ENCODE peak calls at places on chromosomes 16 and 17, in nine cellular contexts. X, Y, D, A, Z, Q, R, T and C are unnamed samples.

GRCh38 chr16:53745753-53746258 is 41.9 kb downstream of the FTO start:
- DNase-seq in X (peak; percentile 45), Y (no peak), D (no peak), A (peak; percentile 64), Z (peak; percentile 98), Q (no peak), R (no peak), T (peak; percentile 51), C (no peak)

GRCh38 chr17:19399750-19400450 is 11.1 kb upstream of the RNF112 start:
- DNase-seq in X (no peak), Y (no peak), D (no peak), A (no peak), Z (no peak), Q (no peak), R (no peak), T (no peak), C (no peak)

GRCh38 chr16:66266436-66267286 is 99.8 kb upstream of the CDH5 start:
- DNase-seq in X (peak; percentile 91), Y (peak; percentile 69), D (no peak), A (no peak), Z (no peak), Q (peak; percentile 59), R (no peak), T (peak; percentile 98), C (no peak)

GRCh38 chr16:79929260-79929977 is 328.9 kb upstream of the MAF start:
- DNase-seq in X (peak; percentile 33), Y (no peak), D (no peak), A (no peak), Z (no peak), Q (no peak), R (no peak), T (no peak), C (no peak)

GRCh38 chr17:4087911-4088693 is 54.7 kb downstream of the ZZEF1 start:
- DNase-seq in X (no peak), Y (no peak), D (no peak), A (no peak), Z (no peak), Q (no peak), R (no peak), T (peak; percentile 61), C (no peak)

GRCh38 chr17:8337802-8338744 is 1.6 kb upstream of the ODF4 start:
- DNase-seq in X (peak; percentile 30), Y (no peak), D (no peak), A (no peak), Z (no peak), Q (no peak), R (no peak), T (no peak), C (no peak)

GRCh38 chr16:31377210-31377903 is 15.8 kb upstream of the ITGAD start:
- DNase-seq in X (no peak), Y (no peak), D (no peak), A (no peak), Z (no peak), Q (no peak), R (no peak), T (no peak), C (peak; percentile 50)

GRCh38 chr16:52976539-52977167 is 76.0 kb downstream of the CHD9NB start:
- DNase-seq in X (peak; percentile 28), Y (no peak), D (no peak), A (peak; percentile 34), Z (no peak), Q (no peak), R (peak; percentile 37), T (peak; percentile 40), C (no peak)

GRCh38 chr17:44137891-44138709 is 3.6 kb upstream of the HROB start:
- DNase-seq in X (peak; percentile 99), Y (peak; percentile 96), D (peak; percentile 68), A (peak; percentile 99), Z (peak; percentile 80), Q (peak; percentile 81), R (peak; percentile 99), T (peak; percentile 100), C (no peak)

GRCh38 chr17:37493249-37494027 is 3.7 kb downstream of the DUSP14 start:
- DNase-seq in X (peak; percentile 82), Y (peak; percentile 96), D (no peak), A (no peak), Z (no peak), Q (no peak), R (no peak), T (peak; percentile 94), C (no peak)

GRCh38 chr17:55691666-55692065 is 31.0 kb downstream of the TMEM100 start:
- DNase-seq in X (no peak), Y (no peak), D (no peak), A (no peak), Z (no peak), Q (no peak), R (no peak), T (no peak), C (no peak)

GRCh38 chr17:13001991-13002615 is 15.7 kb downstream of the ELAC2 start:
- DNase-seq in X (no peak), Y (no peak), D (no peak), A (no peak), Z (no peak), Q (no peak), R (no peak), T (no peak), C (no peak)

GRCh38 chr16:28283173-28283572 is 9.2 kb upstream of the SBK1 start:
- DNase-seq in X (no peak), Y (no peak), D (no peak), A (no peak), Z (no peak), Q (no peak), R (no peak), T (no peak), C (no peak)

DNA sequence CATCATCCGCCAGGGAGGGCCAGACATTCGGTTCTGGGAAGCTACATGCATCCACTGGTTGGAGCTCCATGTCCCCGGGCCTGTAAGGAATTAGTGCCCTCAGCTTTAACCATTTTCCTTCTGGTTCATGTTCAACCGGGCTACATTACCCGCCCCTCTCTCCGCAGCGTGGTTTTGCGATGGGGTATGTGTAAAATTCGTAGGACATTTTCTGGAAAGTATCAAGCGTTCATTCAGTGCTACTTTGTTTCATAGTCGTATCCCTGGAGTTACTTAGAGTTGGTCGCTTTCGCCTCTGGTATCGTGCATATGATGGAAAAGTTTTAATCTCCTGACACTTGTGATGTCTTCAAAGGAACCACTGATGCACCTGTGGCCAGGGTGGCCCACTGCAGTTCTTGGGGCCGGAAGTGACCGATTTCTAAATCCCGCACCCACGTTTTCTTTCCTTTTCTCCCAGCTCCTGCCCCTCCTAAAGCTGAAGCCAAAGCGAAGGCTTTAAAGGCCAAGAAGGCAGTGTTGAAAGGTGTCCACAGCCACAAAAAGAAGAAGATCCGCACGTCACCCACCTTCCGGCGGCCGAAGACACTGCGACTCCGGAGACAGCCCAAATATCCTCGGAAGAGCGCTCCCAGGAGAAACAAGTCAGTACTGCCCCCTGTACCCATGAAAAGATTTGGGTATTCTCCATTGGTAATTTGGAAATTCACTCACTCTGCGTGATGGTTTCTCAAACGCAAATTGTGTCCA is 637 bp downstream of the RPL23A start:
- DNase-seq in X (no peak), Y (no peak), D (no peak), A (no peak), Z (peak; percentile 7), Q (no peak), R (no peak), T (no peak), C (no peak)
- TF ChIP-seq CTCF in X (peak; percentile 17), Y (peak; percentile 10), D (no peak), A (peak; percentile 12), Z (no peak), Q (no peak), R (no peak), T (no peak), C (no peak)

GRCh38 chr17:28547623-28548416 is 4.6 kb downstream of the UNC119 start:
- DNase-seq in X (peak; percentile 66), Y (peak; percentile 18), D (peak; percentile 82), A (peak; percentile 72), Z (no peak), Q (peak; percentile 82), R (peak; percentile 95), T (peak; percentile 69), C (peak; percentile 63)
- TF ChIP-seq CTCF in X (peak; percentile 99), Y (peak; percentile 96), D (peak; percentile 89), A (peak; percentile 77), Z (peak; percentile 92), Q (peak; percentile 59), R (peak; percentile 91), T (peak; percentile 88), C (peak; percentile 77)

DNA sequence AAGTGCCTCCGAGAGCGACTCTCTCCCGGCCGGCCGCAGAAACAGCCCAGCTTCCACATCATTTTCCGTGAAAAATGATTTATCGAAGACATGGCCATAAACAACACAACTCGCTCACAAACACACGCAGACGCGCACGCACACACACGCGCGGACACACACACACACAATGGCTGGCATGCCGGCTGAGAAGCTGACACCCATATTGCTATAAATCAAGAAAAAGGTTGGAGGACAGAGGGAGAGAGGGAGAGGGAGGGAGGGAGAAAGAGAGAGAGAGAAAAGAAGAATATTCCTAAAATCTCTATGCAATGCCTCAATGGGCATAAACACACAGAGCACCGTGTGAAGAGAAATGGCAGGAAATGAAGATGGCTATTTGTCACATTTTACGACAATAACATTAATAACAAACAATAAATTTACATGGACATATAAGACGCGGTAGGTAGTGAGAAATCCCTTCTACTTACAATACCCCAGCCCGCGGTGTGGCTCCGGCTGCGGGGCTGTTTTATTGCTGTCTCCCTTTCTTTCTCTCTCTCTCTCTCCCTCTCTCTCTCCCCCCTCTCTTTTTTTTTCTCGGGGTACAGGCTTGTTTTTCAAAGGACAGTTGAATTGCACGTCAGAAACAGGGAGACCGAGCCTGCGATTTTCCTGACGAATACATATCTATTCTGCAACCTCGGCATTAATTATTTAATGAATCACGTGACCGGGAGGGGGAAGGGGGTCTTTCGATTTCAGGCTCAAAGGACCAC is 9.5 kb downstream of the HOXB4 start:
- DNase-seq in X (no peak), Y (no peak), D (no peak), A (no peak), Z (no peak), Q (no peak), R (no peak), T (no peak), C (no peak)
- TF ChIP-seq CTCF in X (no peak), Y (no peak), D (no peak), A (no peak), Z (no peak), Q (no peak), R (no peak), T (no peak), C (no peak)

GRCh38 chr16:88337538-88337937 is 45.2 kb upstream of the ZNF469 start:
- DNase-seq in X (no peak), Y (no peak), D (no peak), A (no peak), Z (no peak), Q (no peak), R (no peak), T (no peak), C (no peak)

GRCh38 chr16:88337021-88337420 is 45.7 kb upstream of the ZNF469 start:
- DNase-seq in X (no peak), Y (no peak), D (no peak), A (no peak), Z (no peak), Q (no peak), R (no peak), T (peak; percentile 30), C (no peak)

GRCh38 chr16:88338896-88339295 is 43.9 kb upstream of the ZNF469 start:
- DNase-seq in X (no peak), Y (no peak), D (no peak), A (no peak), Z (no peak), Q (no peak), R (no peak), T (no peak), C (no peak)

GRCh38 chr16:88339926-88340754 is 42.6 kb upstream of the ZNF469 start:
- DNase-seq in X (no peak), Y (no peak), D (no peak), A (no peak), Z (no peak), Q (no peak), R (no peak), T (no peak), C (no peak)

GRCh38 chr16:88338111-88338510 is 44.6 kb upstream of the ZNF469 start:
- DNase-seq in X (no peak), Y (no peak), D (no peak), A (no peak), Z (no peak), Q (no peak), R (no peak), T (no peak), C (no peak)
- TF ChIP-seq CTCF in X (no peak), Y (peak; percentile 16), D (no peak), A (no peak), Z (peak; percentile 49), Q (no peak), R (no peak), T (peak; percentile 19), C (no peak)